ENCODE peak calls at places on chromosomes 3 and 15, in nine cellular contexts. J, V, O, F, C, U, Y, D and E are unnamed samples.

GRCh38 chr15:43792761-43793493 is 807 bp downstream of the SERF2 start:
- DNase-seq in O (no peak), F (peak), C (no peak), J (peak), Y (no peak), V (no peak), U (no peak), D (peak), E (no peak)

GRCh38 chr3:134446800-134447199 is 39.0 kb downstream of the ANAPC13 start:
- DNase-seq in J (peak), C (no peak), D (no peak), F (no peak), O (no peak), V (no peak), U (no peak), Y (no peak), E (no peak)

GRCh38 chr3:65577875-65578274 is 460.8 kb downstream of the MAGI1 start:
- DNase-seq in J (no peak), C (no peak), D (no peak), V (no peak), U (no peak), F (no peak), O (no peak), Y (no peak), E (no peak)

GRCh38 chr3:159804726-159805410 is 183.8 kb upstream of the IL12A start:
- DNase-seq in U (peak), C (peak), D (peak), V (no peak), O (peak), Y (no peak), J (peak), F (peak), E (no peak)

GRCh38 chr3:175336406-175337133 is 477.4 kb downstream of the NAALADL2 start:
- DNase-seq in V (no peak), J (no peak), O (peak), U (no peak), F (no peak), D (no peak), C (no peak), Y (no peak), E (no peak)

GRCh38 chr3:188088948-188089685 is 64.8 kb upstream of the LPP start:
- DNase-seq in D (no peak), F (no peak), Y (no peak), O (no peak), V (no peak), U (no peak), J (no peak), C (no peak), E (no peak)

GRCh38 chr3:31105438-31106077 is 211.1 kb upstream of the GADL1 start:
- DNase-seq in J (peak), F (no peak), C (no peak), O (no peak), V (no peak), U (peak), D (no peak), Y (no peak), E (no peak)

GRCh38 chr15:52208306-52208946 is 17.2 kb upstream of the GNB5 start:
- DNase-seq in Y (peak), U (peak), O (no peak), C (peak), D (peak), F (peak), V (peak), J (peak), E (peak)

GRCh38 chr3:184872200-184872599 is 60.2 kb downstream of the VPS8 start:
- DNase-seq in V (no peak), O (no peak), Y (no peak), U (no peak), J (no peak), C (no peak), D (no peak), F (no peak), E (no peak)

GRCh38 chr3:29925150-29925549 is 644.3 kb downstream of the RBMS3 start:
- DNase-seq in V (no peak), J (peak), C (no peak), U (no peak), D (no peak), F (no peak), O (no peak), Y (no peak), E (no peak)

GRCh38 chr3:172635588-172635987 is 75.3 kb downstream of the NCEH1 start:
- DNase-seq in D (no peak), U (peak), O (peak), C (no peak), V (no peak), F (no peak), J (peak), Y (no peak), E (no peak)